ENCODE peak calls at places on chromosomes 6 and 20, in four cellular contexts. I, N, R and H are unnamed samples.

GRCh38 chr20:62294516-62294915 is 8.3 kb upstream of the ADRM1 start:
- DNase-seq in R (no peak), I (peak; percentile 16), N (no peak), H (no peak)

GRCh38 chr6:63882208-63882607 is 246.6 kb downstream of the PHF3 start:
- DNase-seq in I (no peak), R (peak; percentile 8), N (no peak), H (peak; percentile 7)

GRCh38 chr20:57991211-57991841 is 237.1 kb downstream of the ANKRD60 start:
- DNase-seq in N (no peak), R (no peak), I (no peak), H (no peak)

GRCh38 chr20:48298851-48299484 is 513.7 kb upstream of the SULF2 start:
- DNase-seq in I (no peak), R (peak; percentile 73), N (peak; percentile 8), H (peak; percentile 32)

GRCh38 chr6:28542440-28543293 is 17.0 kb downstream of the GPX5 start:
- DNase-seq in I (peak; percentile 64), R (peak; percentile 80), N (peak; percentile 98), H (peak; percentile 90)

GRCh38 chr20:11726021-11726420 is 191.7 kb upstream of the BTBD3 start:
- DNase-seq in N (no peak), I (no peak), R (no peak), H (no peak)

GRCh38 chr20:49276201-49276894 is 1.5 kb downstream of the ZNFX1 start:
- DNase-seq in N (peak; percentile 52), R (no peak), I (no peak), H (no peak)

GRCh38 chr6:122789862-122790739 is 1.0 kb downstream of the SMPDL3A start:
- DNase-seq in I (no peak), N (peak; percentile 30), R (no peak), H (no peak)

GRCh38 chr20:48952656-48953055 is 31.1 kb downstream of the ARFGEF2 start:
- DNase-seq in N (no peak), I (no peak), R (no peak), H (no peak)

GRCh38 chr6:1610497-1611321 is 994 bp downstream of the FOXC1 start:
- DNase-seq in N (no peak), I (no peak), R (peak; percentile 27), H (no peak)

GRCh38 chr20:51715028-51715872 is 52.9 kb downstream of the ATP9A start:
- DNase-seq in R (no peak), N (no peak), I (no peak), H (no peak)

GRCh38 chr6:168666751-168667427 is 225.9 kb downstream of the SMOC2 start:
- DNase-seq in R (no peak), I (no peak), N (no peak), H (no peak)

GRCh38 chr6:19891446-19891845 is 54.3 kb downstream of the ID4 start:
- DNase-seq in N (no peak), I (no peak), R (no peak), H (no peak)

DNA sequence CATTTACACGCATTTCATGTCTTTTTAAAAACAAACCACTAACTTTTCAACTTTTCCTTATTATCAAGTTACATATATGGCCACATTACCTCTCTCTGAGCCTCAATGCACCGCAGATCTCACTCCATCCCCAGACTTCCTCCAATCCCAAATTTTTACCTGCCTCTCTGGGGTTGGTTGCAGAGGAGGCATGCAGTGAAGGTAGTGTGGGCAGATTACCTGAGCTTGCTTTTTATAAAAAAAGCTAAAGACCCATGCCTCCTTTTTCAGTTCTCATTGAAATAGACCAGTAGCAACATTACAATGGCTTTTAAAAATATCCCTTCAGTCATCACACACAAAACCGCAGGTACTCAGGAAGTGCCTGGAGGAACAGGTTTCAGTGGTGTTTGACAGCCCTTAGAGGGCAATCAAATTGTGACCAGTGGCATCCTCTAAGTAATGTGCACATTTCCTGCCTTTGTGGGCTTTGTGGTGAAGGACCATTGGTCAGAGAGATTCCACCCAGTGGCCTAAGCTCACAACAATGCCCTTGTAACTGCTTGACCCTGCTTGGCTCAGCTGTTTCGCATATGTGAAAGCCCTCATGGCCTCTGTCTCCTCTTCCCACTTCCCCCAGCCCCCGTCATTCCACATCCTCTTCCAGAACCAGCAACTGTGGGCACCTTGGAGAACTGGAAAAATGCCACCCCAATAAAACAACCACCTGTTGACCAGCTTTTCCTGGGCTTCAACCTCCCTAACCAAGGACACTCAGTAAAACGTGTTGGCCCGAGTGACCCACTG is 30.2 kb upstream of the IL17A start:
- DNase-seq in I (peak; percentile 87), N (no peak), R (no peak), H (no peak)
- TF ChIP-seq MAX in I (no peak), N (no peak), R (no peak), H (no peak)

GRCh38 chr20:20782221-20782620 is 69.8 kb upstream of the RALGAPA2 start:
- DNase-seq in N (no peak), I (no peak), R (no peak), H (no peak)

GRCh38 chr20:20785226-20785625 is 72.8 kb upstream of the RALGAPA2 start:
- DNase-seq in I (no peak), R (no peak), N (no peak), H (no peak)

GRCh38 chr20:20782747-20783146 is 70.3 kb upstream of the RALGAPA2 start:
- DNase-seq in R (no peak), I (no peak), N (no peak), H (no peak)

GRCh38 chr20:20781029-20781428 is 68.6 kb upstream of the RALGAPA2 start:
- DNase-seq in N (no peak), I (no peak), R (no peak), H (no peak)

DNA sequence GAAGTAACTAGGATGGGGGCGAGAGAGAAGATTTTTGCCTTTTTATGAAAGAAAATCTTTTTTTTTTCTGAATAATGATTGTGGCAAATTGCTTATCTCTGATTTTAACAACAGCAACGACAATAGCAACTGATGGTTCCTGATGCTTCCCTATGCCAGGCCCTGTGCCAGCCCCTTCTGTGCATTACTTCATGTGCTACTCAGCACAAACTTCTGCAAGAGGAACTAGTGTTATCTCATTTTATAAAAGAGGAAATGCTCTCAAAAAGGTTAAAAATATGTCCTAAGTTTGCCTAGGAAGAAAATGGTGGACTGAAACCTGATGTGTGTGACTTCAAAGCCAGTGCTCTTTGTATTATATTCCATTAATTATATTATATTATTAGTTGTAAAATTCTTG is 74.0 kb upstream of the RALGAPA2 start:
- DNase-seq in R (no peak), N (no peak), I (no peak), H (no peak)
- TF ChIP-seq ATF3 in R (no peak), N (no peak), I (no peak), H (no peak)

DNA sequence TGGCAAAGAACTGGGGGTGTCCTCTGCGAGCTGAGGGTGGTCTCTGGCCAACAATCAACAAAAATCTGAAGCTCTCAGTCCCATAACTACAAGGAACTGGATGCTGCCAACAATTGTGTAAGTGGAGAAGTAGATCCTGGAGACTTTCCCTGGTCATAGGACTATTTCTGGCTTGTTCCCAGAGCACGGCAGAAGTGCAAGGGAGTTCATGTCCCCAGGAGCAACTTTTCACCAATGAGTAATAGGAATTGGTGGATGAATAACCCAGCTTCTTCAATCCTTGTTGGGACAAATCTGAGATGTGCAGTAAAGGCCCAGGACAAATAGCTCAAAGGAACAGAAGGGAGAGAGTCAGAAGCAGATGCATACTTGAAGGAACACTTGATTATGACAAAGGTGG is 95.5 kb downstream of the QRSL1 start:
- DNase-seq in R (no peak), N (no peak), I (no peak), H (no peak)
- TF ChIP-seq REST in R (no peak), N (no peak), I (no peak), H (no peak)

GRCh38 chr6:56727097-56727845 is 84.6 kb upstream of the DST start:
- DNase-seq in N (no peak), R (peak; percentile 73), I (no peak), H (no peak)
- TF ChIP-seq MAX in N (no peak), R (no peak), I (no peak), H (no peak)

GRCh38 chr6:62740171-62740570 is 454.1 kb upstream of the KHDRBS2 start:
- DNase-seq in R (no peak), N (no peak), I (no peak), H (no peak)
- TF ChIP-seq ATF3 in R (no peak), N (no peak), I (no peak), H (no peak)

GRCh38 chr6:105985098-105985815 is 100.9 kb upstream of the PRDM1 start:
- DNase-seq in N (peak; percentile 21), I (no peak), R (no peak), H (no peak)
- TF ChIP-seq REST in N (no peak), I (no peak), R (no peak), H (no peak)